ENCODE peak calls at places on chromosomes 5 and 9, in ten cellular contexts. One of them, this sample, is unnamed.

GRCh38 chr9:70060148-70060882 is 16.7 kb downstream of the MAMDC2 start:
- DNase-seq in colonic mucosa: no peak
- DNase-seq in mammary epithelial cell: peak
- DNase-seq in kidney epithelial cell: no peak
- DNase-seq in fibroblast of lung: no peak
- DNase-seq in testis: no peak
- DNase-seq in OCI-LY7: no peak
- DNase-seq in dorsolateral prefrontal cortex: no peak
- DNase-seq in choroid plexus epithelial cell: no peak
- DNase-seq in heart right ventricle: no peak
- DNase-seq in this sample: no peak

GRCh38 chr9:106535439-106535838 is 327.5 kb upstream of the ZNF462 start:
- DNase-seq in heart right ventricle: no peak
- DNase-seq in kidney epithelial cell: no peak
- DNase-seq in dorsolateral prefrontal cortex: no peak
- DNase-seq in OCI-LY7: no peak
- DNase-seq in testis: peak
- DNase-seq in colonic mucosa: no peak
- DNase-seq in choroid plexus epithelial cell: peak
- DNase-seq in mammary epithelial cell: no peak
- DNase-seq in fibroblast of lung: peak
- DNase-seq in this sample: no peak

GRCh38 chr9:82810902-82811301 is 252.0 kb downstream of the RASEF start:
- DNase-seq in mammary epithelial cell: peak
- DNase-seq in kidney epithelial cell: peak
- DNase-seq in colonic mucosa: no peak
- DNase-seq in dorsolateral prefrontal cortex: no peak
- DNase-seq in testis: no peak
- DNase-seq in heart right ventricle: no peak
- DNase-seq in fibroblast of lung: peak
- DNase-seq in OCI-LY7: no peak
- DNase-seq in choroid plexus epithelial cell: peak
- DNase-seq in this sample: no peak

GRCh38 chr9:134128727-134129679 is 6.9 kb upstream of the WDR5 start:
- DNase-seq in fibroblast of lung: no peak
- DNase-seq in choroid plexus epithelial cell: no peak
- DNase-seq in colonic mucosa: no peak
- DNase-seq in heart right ventricle: peak
- DNase-seq in dorsolateral prefrontal cortex: no peak
- DNase-seq in kidney epithelial cell: no peak
- DNase-seq in OCI-LY7: peak
- DNase-seq in mammary epithelial cell: no peak
- DNase-seq in testis: no peak
- DNase-seq in this sample: no peak

GRCh38 chr5:104111622-104112021 is 549.0 kb upstream of the NUDT12 start:
- DNase-seq in choroid plexus epithelial cell: no peak
- DNase-seq in fibroblast of lung: no peak
- DNase-seq in testis: no peak
- DNase-seq in kidney epithelial cell: no peak
- DNase-seq in heart right ventricle: no peak
- DNase-seq in mammary epithelial cell: no peak
- DNase-seq in dorsolateral prefrontal cortex: no peak
- DNase-seq in OCI-LY7: no peak
- DNase-seq in colonic mucosa: no peak
- DNase-seq in this sample: no peak

GRCh38 chr5:177982072-177982727 is 13.8 kb downstream of the PROP1 start:
- DNase-seq in testis: peak
- DNase-seq in choroid plexus epithelial cell: no peak
- DNase-seq in dorsolateral prefrontal cortex: no peak
- DNase-seq in OCI-LY7: peak
- DNase-seq in fibroblast of lung: no peak
- DNase-seq in kidney epithelial cell: no peak
- DNase-seq in mammary epithelial cell: no peak
- DNase-seq in colonic mucosa: no peak
- DNase-seq in heart right ventricle: no peak
- DNase-seq in this sample: peak

GRCh38 chr5:95856501-95856981 is 34.0 kb upstream of the GLRX start:
- DNase-seq in fibroblast of lung: no peak
- DNase-seq in heart right ventricle: peak
- DNase-seq in testis: no peak
- DNase-seq in mammary epithelial cell: no peak
- DNase-seq in kidney epithelial cell: no peak
- DNase-seq in colonic mucosa: no peak
- DNase-seq in dorsolateral prefrontal cortex: no peak
- DNase-seq in choroid plexus epithelial cell: no peak
- DNase-seq in OCI-LY7: no peak
- DNase-seq in this sample: no peak

GRCh38 chr5:55821731-55822512 is 29.2 kb upstream of the IL31RA start:
- DNase-seq in kidney epithelial cell: no peak
- DNase-seq in fibroblast of lung: peak
- DNase-seq in heart right ventricle: no peak
- DNase-seq in OCI-LY7: no peak
- DNase-seq in mammary epithelial cell: no peak
- DNase-seq in dorsolateral prefrontal cortex: no peak
- DNase-seq in testis: peak
- DNase-seq in colonic mucosa: no peak
- DNase-seq in choroid plexus epithelial cell: peak
- DNase-seq in this sample: no peak

GRCh38 chr9:131578778-131579504 is 33.6 kb downstream of the PRRT1B start:
- DNase-seq in testis: peak
- DNase-seq in colonic mucosa: no peak
- DNase-seq in fibroblast of lung: no peak
- DNase-seq in OCI-LY7: peak
- DNase-seq in choroid plexus epithelial cell: peak
- DNase-seq in heart right ventricle: no peak
- DNase-seq in mammary epithelial cell: no peak
- DNase-seq in dorsolateral prefrontal cortex: no peak
- DNase-seq in kidney epithelial cell: no peak
- DNase-seq in this sample: no peak

GRCh38 chr5:173888473-173889135 is 455 bp downstream of the CPEB4 start:
- DNase-seq in choroid plexus epithelial cell: peak
- DNase-seq in testis: no peak
- DNase-seq in OCI-LY7: no peak
- DNase-seq in colonic mucosa: peak
- DNase-seq in dorsolateral prefrontal cortex: no peak
- DNase-seq in fibroblast of lung: no peak
- DNase-seq in kidney epithelial cell: no peak
- DNase-seq in heart right ventricle: peak
- DNase-seq in mammary epithelial cell: no peak
- DNase-seq in this sample: no peak

GRCh38 chr9:750264-750967 is 91.1 kb upstream of the DMRT1 start:
- DNase-seq in dorsolateral prefrontal cortex: no peak
- DNase-seq in OCI-LY7: peak
- DNase-seq in choroid plexus epithelial cell: no peak
- DNase-seq in testis: no peak
- DNase-seq in kidney epithelial cell: no peak
- DNase-seq in colonic mucosa: no peak
- DNase-seq in mammary epithelial cell: no peak
- DNase-seq in fibroblast of lung: no peak
- DNase-seq in heart right ventricle: no peak
- DNase-seq in this sample: no peak

GRCh38 chr9:130058887-130059286 is 5.2 kb downstream of the GPR107 start:
- DNase-seq in OCI-LY7: no peak
- DNase-seq in heart right ventricle: no peak
- DNase-seq in kidney epithelial cell: no peak
- DNase-seq in dorsolateral prefrontal cortex: no peak
- DNase-seq in choroid plexus epithelial cell: peak
- DNase-seq in colonic mucosa: peak
- DNase-seq in testis: no peak
- DNase-seq in mammary epithelial cell: no peak
- DNase-seq in fibroblast of lung: no peak
- DNase-seq in this sample: no peak

GRCh38 chr5:1429066-1429465 is 16.2 kb downstream of the SLC6A3 start:
- DNase-seq in fibroblast of lung: no peak
- DNase-seq in testis: no peak
- DNase-seq in colonic mucosa: no peak
- DNase-seq in dorsolateral prefrontal cortex: no peak
- DNase-seq in kidney epithelial cell: no peak
- DNase-seq in choroid plexus epithelial cell: no peak
- DNase-seq in mammary epithelial cell: no peak
- DNase-seq in heart right ventricle: no peak
- DNase-seq in OCI-LY7: no peak
- DNase-seq in this sample: no peak

DNA sequence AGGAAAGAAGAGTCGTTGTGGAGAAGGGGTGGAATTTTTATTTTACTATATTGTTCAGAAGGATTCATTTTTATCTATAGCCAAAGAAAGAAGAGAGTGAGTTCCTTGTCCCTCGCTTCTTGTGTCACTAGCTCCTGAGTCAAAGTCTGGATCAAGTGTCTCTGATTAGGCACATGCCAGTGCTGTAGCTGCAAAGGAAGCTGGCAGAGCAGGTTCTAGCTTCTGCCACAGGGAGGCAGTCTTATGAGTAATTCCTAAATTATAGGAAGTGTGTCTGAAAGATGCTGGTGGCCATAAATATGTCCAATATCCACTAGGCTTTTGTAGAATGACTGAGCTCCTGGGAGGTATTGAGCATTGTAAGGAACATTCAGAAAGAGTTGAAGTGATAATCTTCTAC is 84.7 kb downstream of the DOCK2 start:
- DNase-seq in dorsolateral prefrontal cortex: no peak
- DNase-seq in colonic mucosa: no peak
- DNase-seq in kidney epithelial cell: no peak
- DNase-seq in OCI-LY7: no peak
- DNase-seq in heart right ventricle: no peak
- DNase-seq in testis: no peak
- DNase-seq in fibroblast of lung: no peak
- DNase-seq in choroid plexus epithelial cell: no peak
- DNase-seq in mammary epithelial cell: no peak
- DNase-seq in this sample: no peak
- TF ChIP-seq CTCF in dorsolateral prefrontal cortex: no peak
- TF ChIP-seq CTCF in colonic mucosa: no peak
- TF ChIP-seq CTCF in kidney epithelial cell: no peak
- TF ChIP-seq CTCF in OCI-LY7: peak
- TF ChIP-seq CTCF in heart right ventricle: no peak
- TF ChIP-seq CTCF in testis: no peak
- TF ChIP-seq CTCF in fibroblast of lung: no peak
- TF ChIP-seq CTCF in choroid plexus epithelial cell: peak
- TF ChIP-seq CTCF in mammary epithelial cell: peak
- TF ChIP-seq CTCF in this sample: no peak

GRCh38 chr5:53826503-53826902 is 266.1 kb downstream of the NDUFS4 start:
- DNase-seq in choroid plexus epithelial cell: no peak
- DNase-seq in kidney epithelial cell: no peak
- DNase-seq in dorsolateral prefrontal cortex: no peak
- DNase-seq in OCI-LY7: no peak
- DNase-seq in mammary epithelial cell: no peak
- DNase-seq in heart right ventricle: no peak
- DNase-seq in colonic mucosa: no peak
- DNase-seq in fibroblast of lung: no peak
- DNase-seq in testis: peak
- DNase-seq in this sample: no peak
- H3K4me3 ChIP-seq in choroid plexus epithelial cell: no peak
- H3K4me3 ChIP-seq in kidney epithelial cell: no peak
- H3K4me3 ChIP-seq in dorsolateral prefrontal cortex: no peak
- H3K4me3 ChIP-seq in OCI-LY7: no peak
- H3K4me3 ChIP-seq in mammary epithelial cell: no peak
- H3K4me3 ChIP-seq in heart right ventricle: no peak
- H3K4me3 ChIP-seq in colonic mucosa: no peak
- H3K4me3 ChIP-seq in fibroblast of lung: no peak
- H3K4me3 ChIP-seq in testis: no peak
- H3K4me3 ChIP-seq in this sample: no peak

DNA sequence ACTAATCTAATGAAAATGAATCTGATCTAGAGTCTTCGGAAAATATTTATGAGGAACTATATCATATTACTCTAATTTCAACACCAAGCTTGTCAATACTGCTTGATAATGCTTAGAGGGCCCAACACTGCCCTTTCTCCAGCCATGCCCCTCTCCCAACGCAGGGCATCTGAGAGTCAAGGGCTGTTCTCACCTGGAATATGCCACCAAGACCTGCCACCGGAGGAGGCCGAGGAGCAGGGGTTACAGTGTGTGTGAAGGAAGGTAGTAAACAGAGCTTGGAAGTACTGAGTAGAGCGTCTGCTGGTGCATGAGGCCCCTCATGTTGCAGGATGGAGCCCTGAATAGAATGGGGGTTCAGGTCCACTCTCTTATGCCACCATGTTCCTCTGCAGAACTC is 301.3 kb upstream of the MPDZ start:
- DNase-seq in fibroblast of lung: no peak
- DNase-seq in heart right ventricle: no peak
- DNase-seq in colonic mucosa: no peak
- DNase-seq in kidney epithelial cell: no peak
- DNase-seq in testis: no peak
- DNase-seq in mammary epithelial cell: no peak
- DNase-seq in choroid plexus epithelial cell: no peak
- DNase-seq in OCI-LY7: no peak
- DNase-seq in dorsolateral prefrontal cortex: no peak
- DNase-seq in this sample: no peak
- TF ChIP-seq CTCF in fibroblast of lung: no peak
- TF ChIP-seq CTCF in heart right ventricle: no peak
- TF ChIP-seq CTCF in colonic mucosa: no peak
- TF ChIP-seq CTCF in kidney epithelial cell: no peak
- TF ChIP-seq CTCF in testis: no peak
- TF ChIP-seq CTCF in mammary epithelial cell: no peak
- TF ChIP-seq CTCF in choroid plexus epithelial cell: no peak
- TF ChIP-seq CTCF in OCI-LY7: no peak
- TF ChIP-seq CTCF in dorsolateral prefrontal cortex: no peak
- TF ChIP-seq CTCF in this sample: no peak

GRCh38 chr9:128393171-128393761 is 22.1 kb downstream of the URM1 start:
- DNase-seq in kidney epithelial cell: no peak
- DNase-seq in choroid plexus epithelial cell: no peak
- DNase-seq in mammary epithelial cell: no peak
- DNase-seq in OCI-LY7: no peak
- DNase-seq in dorsolateral prefrontal cortex: peak
- DNase-seq in testis: no peak
- DNase-seq in colonic mucosa: no peak
- DNase-seq in heart right ventricle: no peak
- DNase-seq in fibroblast of lung: no peak
- DNase-seq in this sample: no peak
- H3K4me3 ChIP-seq in kidney epithelial cell: no peak
- H3K4me3 ChIP-seq in choroid plexus epithelial cell: no peak
- H3K4me3 ChIP-seq in mammary epithelial cell: no peak
- H3K4me3 ChIP-seq in OCI-LY7: no peak
- H3K4me3 ChIP-seq in dorsolateral prefrontal cortex: peak
- H3K4me3 ChIP-seq in testis: no peak
- H3K4me3 ChIP-seq in colonic mucosa: no peak
- H3K4me3 ChIP-seq in heart right ventricle: no peak
- H3K4me3 ChIP-seq in fibroblast of lung: no peak
- H3K4me3 ChIP-seq in this sample: no peak

DNA sequence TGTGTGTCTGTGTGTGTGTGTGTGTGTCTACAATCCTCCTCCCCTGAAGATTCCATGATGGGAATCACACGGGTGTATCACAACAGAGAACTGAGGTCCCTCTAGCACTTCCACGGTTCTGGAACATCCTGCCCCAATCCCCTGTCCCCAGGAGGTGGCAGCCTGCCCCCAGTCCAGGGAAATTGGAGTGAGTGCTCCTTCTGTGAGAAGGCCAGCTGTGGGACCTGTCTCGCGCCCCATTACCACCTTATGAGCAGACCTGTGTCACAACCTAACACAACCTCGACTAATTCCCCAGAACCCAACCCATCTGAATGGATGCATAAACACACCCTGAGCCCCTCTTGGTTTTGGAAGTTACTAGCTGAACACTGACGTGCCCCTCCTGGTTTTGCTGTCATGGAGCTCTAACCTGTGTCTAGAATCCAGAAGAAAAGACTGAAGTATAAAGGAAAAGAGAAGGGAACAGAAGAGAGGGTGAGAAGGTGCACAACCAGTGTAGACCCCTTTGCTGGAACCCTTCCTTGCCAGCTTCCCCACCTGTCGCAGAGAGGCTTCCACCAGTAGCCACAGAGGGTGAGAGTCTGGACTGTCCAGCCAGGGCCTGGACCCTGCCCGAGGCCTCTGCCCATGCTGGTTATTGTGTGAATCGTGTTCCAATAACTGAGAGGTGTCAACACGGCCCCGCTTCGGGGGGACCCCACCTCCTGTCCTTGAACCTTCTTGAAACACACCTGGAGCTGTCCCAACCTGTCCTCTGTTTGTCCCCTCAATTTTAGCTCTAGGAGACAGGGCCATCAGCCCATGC is 3.4 kb downstream of the BTNL9 start:
- DNase-seq in kidney epithelial cell: no peak
- DNase-seq in OCI-LY7: peak
- DNase-seq in dorsolateral prefrontal cortex: no peak
- DNase-seq in choroid plexus epithelial cell: no peak
- DNase-seq in fibroblast of lung: no peak
- DNase-seq in heart right ventricle: no peak
- DNase-seq in testis: no peak
- DNase-seq in mammary epithelial cell: no peak
- DNase-seq in colonic mucosa: no peak
- DNase-seq in this sample: peak
- TF ChIP-seq CTCF in kidney epithelial cell: no peak
- TF ChIP-seq CTCF in OCI-LY7: peak
- TF ChIP-seq CTCF in dorsolateral prefrontal cortex: no peak
- TF ChIP-seq CTCF in choroid plexus epithelial cell: no peak
- TF ChIP-seq CTCF in fibroblast of lung: no peak
- TF ChIP-seq CTCF in heart right ventricle: peak
- TF ChIP-seq CTCF in testis: no peak
- TF ChIP-seq CTCF in mammary epithelial cell: peak
- TF ChIP-seq CTCF in colonic mucosa: no peak
- TF ChIP-seq CTCF in this sample: no peak